ENCODE peak calls at places on chromosome X, in four cellular contexts. R is astrocyte, Y is heart right ventricle, O is cerebellar cortex. U is an unnamed sample.

GRCh38 chrX:23317799-23318724 is 16.6 kb upstream of the PTCHD1 start:
- DNase-seq in R (no peak), Y (no peak), O (no peak), U (no peak)

GRCh38 chrX:151982217-151982616 is 7.7 kb upstream of the GABRE start:
- DNase-seq in R (peak), Y (no peak), O (no peak), U (no peak)

GRCh38 chrX:16119353-16120220 is 3.8 kb upstream of the GRPR start:
- DNase-seq in R (no peak), Y (no peak), O (no peak), U (no peak)

GRCh38 chrX:70231666-70232065 is 2.8 kb upstream of the AWAT1 start:
- DNase-seq in R (no peak), Y (no peak), O (no peak), U (no peak)

GRCh38 chrX:68045008-68045577 is 388.2 kb downstream of the OPHN1 start:
- DNase-seq in R (peak), Y (no peak), O (peak), U (no peak)

GRCh38 chrX:72272868-72273267 is 4.2 kb downstream of the RPS4X start:
- DNase-seq in R (peak), Y (no peak), O (no peak), U (no peak)

GRCh38 chrX:107467271-107467670 is 17.8 kb downstream of the FRMPD3 start:
- DNase-seq in R (no peak), Y (no peak), O (no peak), U (no peak)

GRCh38 chrX:78029663-78030062 is 60.2 kb upstream of the PGAM4 start:
- DNase-seq in R (peak), Y (peak), O (peak), U (no peak)

GRCh38 chrX:129738466-129739308 is at the start of gene XPNPEP2:
- DNase-seq in R (no peak), Y (peak), O (no peak), U (no peak)

GRCh38 chrX:47186096-47186740 is 7.4 kb upstream of the UBA1 start:
- DNase-seq in R (no peak), Y (no peak), O (no peak), U (no peak)

GRCh38 chrX:120109378-120109777 is 6.3 kb downstream of the RHOXF1 start:
- DNase-seq in R (no peak), Y (no peak), O (no peak), U (no peak)

GRCh38 chrX:31702208-31702607 is 630.4 kb upstream of the FTHL17 start:
- DNase-seq in R (peak), Y (no peak), O (no peak), U (no peak)

GRCh38 chrX:20212486-20213089 is 54.1 kb downstream of the RPS6KA3 start:
- DNase-seq in R (no peak), Y (no peak), O (no peak), U (no peak)

GRCh38 chrX:107549504-107549903 is 78.8 kb upstream of the PRPS1 start:
- DNase-seq in R (no peak), Y (no peak), O (no peak), U (no peak)

GRCh38 chrX:56765816-56766553 is 36.9 kb downstream of the NBDY start:
- DNase-seq in R (no peak), Y (no peak), O (no peak), U (no peak)

GRCh38 chrX:15468036-15468435 is 25.1 kb downstream of the PIR start:
- DNase-seq in R (peak), Y (no peak), O (peak), U (no peak)

GRCh38 chrX:34299451-34299967 is 167.4 kb upstream of the FAM47A start:
- DNase-seq in R (no peak), Y (no peak), O (no peak), U (no peak)

GRCh38 chrX:129193357-129193756 is 329.9 kb downstream of the SMARCA1 start:
- DNase-seq in R (no peak), Y (peak), O (no peak), U (no peak)

GRCh38 chrX:92213781-92214180 is 434.6 kb downstream of the PCDH11X start:
- DNase-seq in R (no peak), Y (no peak), O (no peak), U (no peak)

GRCh38 chrX:97074400-97074799 is 190.7 kb downstream of the RPA4 start:
- DNase-seq in R (peak), Y (no peak), O (no peak), U (no peak)

GRCh38 chrX:137313627-137314026 is 252.3 kb upstream of the ZIC3 start:
- DNase-seq in R (no peak), Y (no peak), O (no peak), U (no peak)